ENCODE peak calls at places on chromosomes 6 and 20, in six cellular contexts. E is neuronal stem cell, S is H1, F is GM23338, L is HCT116, A is K562. B is an unnamed sample.

GRCh38 chr6:143405381-143406154 is 44.9 kb downstream of the ADAT2 start:
- DNase-seq in F (no peak), A (no peak), E (no peak), L (no peak), S (no peak), B (peak)

GRCh38 chr6:125191916-125192609 is 38.5 kb downstream of the TPD52L1 start:
- DNase-seq in F (peak), A (peak), E (peak), L (peak), S (peak), B (peak)

GRCh38 chr20:2984956-2985661 is 58.3 kb upstream of the GNRH2 start:
- DNase-seq in A (no peak), F (no peak), L (no peak), E (no peak), S (no peak), B (peak)

GRCh38 chr6:90203672-90204071 is 93.0 kb downstream of the BACH2 start:
- DNase-seq in E (no peak), F (no peak), S (no peak), A (no peak), L (no peak), B (no peak)

GRCh38 chr6:158686311-158686710 is 36.5 kb downstream of the SYTL3 start:
- DNase-seq in F (peak), A (no peak), S (no peak), L (no peak), E (no peak), B (no peak)

GRCh38 chr20:22762576-22763256 is 178.3 kb upstream of the FOXA2 start:
- DNase-seq in L (no peak), A (no peak), F (no peak), S (no peak), E (no peak), B (no peak)

GRCh38 chr6:139386404-139386803 is 12.0 kb upstream of the CITED2 start:
- DNase-seq in S (no peak), A (no peak), E (no peak), L (no peak), F (no peak), B (no peak)

GRCh38 chr6:140824595-140824994 is 1308.1 kb upstream of the GJE1 start:
- DNase-seq in F (no peak), E (no peak), S (no peak), L (no peak), A (no peak), B (no peak)

GRCh38 chr6:170277893-170278742 is 12.8 kb downstream of the DLL1 start:
- DNase-seq in S (no peak), E (no peak), A (no peak), L (no peak), F (peak), B (no peak)

GRCh38 chr20:10696650-10697049 is 22.9 kb upstream of the JAG1 start:
- DNase-seq in L (no peak), F (peak), E (no peak), A (peak), S (peak), B (no peak)

GRCh38 chr6:34964564-34964963 is 75.5 kb downstream of the ANKS1A start:
- DNase-seq in E (no peak), F (no peak), A (no peak), L (no peak), S (no peak), B (peak)

GRCh38 chr6:113591896-113592827 is 265.0 kb upstream of the MARCKS start:
- DNase-seq in S (no peak), F (peak), E (no peak), A (no peak), L (no peak), B (peak)

GRCh38 chr6:139931746-139932145 is 557.3 kb upstream of the CITED2 start:
- DNase-seq in A (no peak), L (no peak), F (no peak), S (no peak), E (no peak), B (no peak)

GRCh38 chr20:2293486-2293885 is 2.3 kb upstream of the TGM3 start:
- DNase-seq in A (no peak), L (no peak), F (no peak), S (no peak), E (no peak), B (no peak)

GRCh38 chr6:113971786-113972185 is 838 bp upstream of the HDAC2 start:
- DNase-seq in A (no peak), L (no peak), F (no peak), S (no peak), E (no peak), B (no peak)

GRCh38 chr6:36692220-36692619 is 5.4 kb upstream of the RAB44 start:
- DNase-seq in L (no peak), S (no peak), A (no peak), F (no peak), E (no peak), B (no peak)

GRCh38 chr6:85669735-85670194 is 27.1 kb upstream of the SYNCRIP start:
- DNase-seq in A (no peak), F (peak), E (no peak), L (no peak), S (no peak), B (peak)

GRCh38 chr6:55704421-55704820 is 125.4 kb upstream of the HMGCLL1 start:
- DNase-seq in S (no peak), A (no peak), E (no peak), L (no peak), F (no peak), B (peak)

GRCh38 chr6:142301421-142302391 is at the start of gene ADGRG6:
- DNase-seq in L (peak), E (peak), F (peak), A (peak), S (no peak), B (peak)

GRCh38 chr20:18056174-18057105 is 1.3 kb downstream of the OVOL2 start:
- DNase-seq in A (no peak), S (no peak), L (no peak), F (peak), E (no peak), B (peak)

GRCh38 chr6:166494757-166495486 is 91.6 kb downstream of the RAMACL start:
- DNase-seq in A (peak), F (no peak), S (no peak), E (peak), L (no peak), B (no peak)

GRCh38 chr6:40274058-40274457 is 313.1 kb downstream of the LRFN2 start:
- DNase-seq in F (no peak), L (no peak), E (no peak), S (no peak), A (no peak), B (no peak)

GRCh38 chr20:39670987-39671386 is 708.8 kb downstream of the DHX35 start:
- DNase-seq in L (no peak), E (no peak), A (no peak), S (no peak), F (no peak), B (no peak)

GRCh38 chr6:52420668-52421358 is 671 bp downstream of the EFHC1 start:
- DNase-seq in S (no peak), E (peak), L (no peak), A (peak), F (peak), B (peak)

GRCh38 chr6:147207851-147208754 is 3.9 kb downstream of the STXBP5 start:
- DNase-seq in L (no peak), E (no peak), F (no peak), A (no peak), S (no peak), B (no peak)

GRCh38 chr6:80725156-80725930 is 618.9 kb downstream of the BCKDHB start:
- DNase-seq in F (no peak), L (no peak), E (no peak), A (no peak), S (no peak), B (peak)

GRCh38 chr6:144317736-144318135 is 32.6 kb downstream of the UTRN start:
- DNase-seq in L (no peak), S (no peak), E (no peak), F (no peak), A (no peak), B (no peak)

GRCh38 chr6:100304575-100304974 is 160.1 kb downstream of the SIM1 start:
- DNase-seq in A (no peak), E (no peak), L (no peak), S (no peak), F (no peak), B (no peak)

GRCh38 chr6:30618270-30618787 is 689 bp downstream of the MRPS18B start:
- DNase-seq in S (no peak), L (no peak), A (peak), E (no peak), F (no peak), B (no peak)

GRCh38 chr6:109961666-109962065 is 16.4 kb upstream of the GPR6 start:
- DNase-seq in S (no peak), L (peak), E (no peak), F (no peak), A (no peak), B (peak)

GRCh38 chr6:167706313-167707109 is 120.2 kb upstream of the AFDN start:
- DNase-seq in F (no peak), L (no peak), E (no peak), S (no peak), A (no peak), B (no peak)

GRCh38 chr6:106626485-106626884 is 2.8 kb downstream of the RTN4IP1 start:
- DNase-seq in F (no peak), E (no peak), L (no peak), S (no peak), A (no peak), B (no peak)

GRCh38 chr6:130827247-130828149 is at the start of gene SMLR1:
- DNase-seq in L (no peak), A (no peak), E (no peak), S (no peak), F (no peak), B (no peak)

GRCh38 chr6:56002336-56002735 is 126.9 kb upstream of the BMP5 start:
- DNase-seq in L (no peak), F (no peak), S (no peak), E (no peak), A (no peak), B (peak)

GRCh38 chr6:164578616-164579015 is 730.8 kb downstream of the C6orf118 start:
- DNase-seq in L (no peak), E (no peak), F (no peak), S (no peak), A (no peak), B (no peak)

GRCh38 chr6:134810402-134810801 is 139.5 kb downstream of the ALDH8A1 start:
- DNase-seq in A (no peak), F (no peak), S (no peak), E (no peak), L (no peak), B (no peak)

DNA sequence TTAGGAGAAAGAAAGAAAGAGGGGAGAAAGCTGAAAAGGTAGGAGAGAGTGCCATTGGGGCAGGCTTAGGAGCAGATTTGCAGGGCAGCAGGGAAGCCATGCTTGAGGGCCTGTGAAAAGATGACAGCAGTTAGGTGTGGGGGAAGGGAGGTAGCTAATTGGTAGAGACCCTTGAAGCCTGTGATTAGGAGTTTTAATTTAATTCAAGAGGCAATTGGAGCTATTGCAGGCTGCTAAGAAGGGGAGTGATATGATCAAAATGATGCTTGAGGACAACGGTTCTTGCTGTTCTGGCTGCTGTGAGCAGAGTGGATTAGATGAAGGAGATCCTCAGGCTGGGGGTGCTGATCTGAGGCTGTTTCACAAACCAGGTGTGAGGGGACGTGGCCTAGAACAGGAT is 24.5 kb upstream of the SEC63 start:
- DNase-seq in L (no peak), F (no peak), S (no peak), E (no peak), A (no peak), B (no peak)
- H2AFZ ChIP-seq in L (no peak), F (peak), S (peak), E (peak), A (peak), B (no peak)

DNA sequence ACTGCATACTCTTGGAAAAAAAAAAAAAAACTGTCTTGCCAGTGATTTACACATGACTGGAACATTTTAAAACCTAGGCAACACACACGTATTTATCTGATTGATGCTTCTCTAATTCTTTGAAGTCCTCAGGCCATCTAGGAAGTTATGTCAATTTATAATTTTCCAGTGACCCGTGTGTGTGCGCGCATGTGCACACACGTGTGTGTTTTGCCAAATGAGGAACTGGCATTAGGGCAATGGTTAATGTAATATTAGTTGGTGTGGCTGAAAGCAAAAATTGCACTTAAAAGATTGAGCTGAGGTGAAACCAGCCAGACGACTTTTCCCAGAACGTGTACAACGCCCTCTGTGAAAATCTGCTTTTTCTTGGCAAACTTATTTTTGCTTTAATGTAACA is 315.2 kb downstream of the TFAP2A start:
- DNase-seq in L (no peak), E (no peak), S (no peak), F (no peak), A (no peak), B (no peak)
- H3K4me3 ChIP-seq in L (no peak), E (no peak), S (no peak), F (no peak), A (no peak), B (no peak)

GRCh38 chr20:25014816-25015215 is 22.3 kb upstream of the APMAP start:
- DNase-seq in F (no peak), L (no peak), S (no peak), E (no peak), A (no peak), B (no peak)

GRCh38 chr20:25011261-25011660 is 18.7 kb upstream of the APMAP start:
- DNase-seq in E (no peak), L (no peak), S (no peak), A (no peak), F (no peak), B (no peak)

GRCh38 chr20:25011831-25012241 is 19.3 kb upstream of the APMAP start:
- DNase-seq in F (no peak), S (no peak), L (no peak), A (no peak), E (no peak), B (no peak)

GRCh38 chr20:25013478-25014380 is 21.2 kb upstream of the APMAP start:
- DNase-seq in L (no peak), A (no peak), F (no peak), E (no peak), S (no peak), B (no peak)

DNA sequence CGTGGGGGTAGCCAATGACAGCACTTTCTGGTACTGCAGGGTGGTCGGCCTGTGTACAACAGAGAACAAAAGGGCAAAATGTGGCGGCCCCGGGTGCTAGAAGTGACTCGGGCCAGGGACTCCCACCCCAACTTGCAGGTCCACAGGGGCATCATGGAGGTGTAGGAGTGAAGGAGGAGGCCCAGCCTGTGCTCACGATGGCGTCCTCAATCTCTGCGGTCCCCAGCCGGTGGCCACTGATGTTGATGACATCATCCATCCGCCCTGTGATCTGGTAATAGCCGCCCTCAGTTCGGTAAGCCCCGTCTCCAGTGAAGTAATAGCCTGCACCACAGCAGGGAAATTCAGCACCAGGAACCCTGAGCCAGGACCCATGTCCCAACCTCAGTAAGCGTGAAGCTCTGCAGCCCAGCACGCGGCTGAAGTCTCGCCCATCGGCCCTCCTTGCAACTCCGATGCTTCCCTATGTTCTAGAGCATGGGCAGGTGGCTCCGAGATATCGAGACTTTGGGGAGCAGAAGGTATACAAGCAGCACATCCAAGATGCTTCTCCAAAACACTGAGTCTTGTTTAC is 20.2 kb upstream of the APMAP start:
- DNase-seq in S (no peak), F (no peak), E (no peak), A (no peak), L (no peak), B (no peak)
- H2AFZ ChIP-seq in S (no peak), F (no peak), E (no peak), A (no peak), L (no peak), B (no peak)

GRCh38 chr6:10391299-10391630 is 23.6 kb downstream of the TFAP2A start:
- DNase-seq in F (no peak), A (no peak), L (no peak), E (peak), S (no peak), B (no peak)
- H3K4me3 ChIP-seq in F (peak), A (no peak), L (no peak), E (no peak), S (no peak), B (no peak)

GRCh38 chr20:34574426-34574825 is 15.9 kb downstream of the MAP1LC3A start:
- DNase-seq in E (no peak), S (no peak), L (no peak), A (no peak), F (no peak), B (no peak)

GRCh38 chr20:34573541-34573940 is 15.0 kb downstream of the MAP1LC3A start:
- DNase-seq in A (no peak), L (no peak), F (no peak), S (no peak), E (no peak), B (no peak)

GRCh38 chr20:34575756-34576155 is 17.2 kb downstream of the MAP1LC3A start:
- DNase-seq in L (no peak), E (no peak), A (no peak), S (no peak), F (no peak), B (no peak)

GRCh38 chr20:34574861-34575260 is 16.3 kb downstream of the MAP1LC3A start:
- DNase-seq in E (no peak), A (no peak), L (no peak), F (no peak), S (no peak), B (no peak)

GRCh38 chr20:34575271-34575670 is 16.8 kb downstream of the MAP1LC3A start:
- DNase-seq in S (no peak), E (no peak), F (no peak), L (no peak), A (no peak), B (no peak)
- H2AFZ ChIP-seq in S (no peak), E (no peak), F (no peak), L (no peak), A (no peak), B (no peak)

DNA sequence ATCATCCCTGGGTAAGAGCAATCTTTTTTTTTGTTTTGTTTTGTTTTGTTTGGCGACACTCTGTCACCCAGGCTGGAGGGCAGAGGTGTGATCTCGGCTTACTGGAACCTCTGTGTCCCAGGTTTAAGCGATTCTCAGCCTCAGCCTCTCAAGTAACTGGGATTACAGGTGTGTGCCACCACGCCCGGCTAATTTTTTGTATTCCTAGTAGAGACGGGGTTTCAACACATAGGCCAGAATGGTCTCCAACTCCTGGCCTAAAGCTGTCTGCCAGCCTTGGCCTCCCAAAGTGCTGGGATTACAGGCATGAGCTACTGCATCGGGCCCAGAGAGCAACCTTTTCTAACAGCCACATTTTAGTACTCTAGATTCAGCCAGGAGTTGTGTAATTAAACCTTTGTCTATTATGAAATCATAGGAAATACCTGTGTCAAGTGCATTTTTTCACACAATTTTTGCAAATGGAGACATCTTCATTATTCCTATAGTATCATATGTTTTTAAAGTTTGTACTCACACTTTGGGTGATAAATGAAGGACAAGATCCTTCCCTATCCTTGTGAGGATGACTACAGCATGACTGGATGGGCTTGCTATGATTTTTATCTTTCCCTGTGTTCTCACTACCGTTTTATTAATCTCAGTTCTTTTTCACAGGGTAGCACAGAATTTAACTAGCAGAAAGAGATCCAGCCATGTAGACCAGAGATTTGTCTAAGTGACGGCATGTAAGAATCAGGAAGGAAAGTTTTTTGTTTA is 82.6 kb downstream of the OR2B2 start:
- DNase-seq in A (no peak), L (no peak), S (no peak), E (no peak), F (no peak), B (no peak)
- H3K4me3 ChIP-seq in A (peak), L (peak), S (peak), E (no peak), F (peak), B (peak)

GRCh38 chr20:38585404-38586180 is 4.6 kb downstream of the ADIG start:
- DNase-seq in E (no peak), L (no peak), F (no peak), A (no peak), S (no peak), B (no peak)
- H2AFZ ChIP-seq in E (no peak), L (no peak), F (no peak), A (no peak), S (no peak), B (no peak)

GRCh38 chr20:9300080-9300479 is 214.3 kb upstream of the LAMP5 start:
- DNase-seq in E (no peak), A (no peak), F (no peak), L (no peak), S (no peak), B (no peak)

GRCh38 chr20:9293145-9293544 is 221.2 kb upstream of the LAMP5 start:
- DNase-seq in S (no peak), A (no peak), E (no peak), L (no peak), F (no peak), B (no peak)

GRCh38 chr20:9298906-9299305 is 215.5 kb upstream of the LAMP5 start:
- DNase-seq in F (no peak), A (no peak), S (no peak), L (no peak), E (no peak), B (no peak)

GRCh38 chr20:9290331-9290730 is 221.4 kb downstream of the PLCB4 start:
- DNase-seq in F (no peak), L (no peak), A (no peak), S (no peak), E (no peak), B (no peak)

DNA sequence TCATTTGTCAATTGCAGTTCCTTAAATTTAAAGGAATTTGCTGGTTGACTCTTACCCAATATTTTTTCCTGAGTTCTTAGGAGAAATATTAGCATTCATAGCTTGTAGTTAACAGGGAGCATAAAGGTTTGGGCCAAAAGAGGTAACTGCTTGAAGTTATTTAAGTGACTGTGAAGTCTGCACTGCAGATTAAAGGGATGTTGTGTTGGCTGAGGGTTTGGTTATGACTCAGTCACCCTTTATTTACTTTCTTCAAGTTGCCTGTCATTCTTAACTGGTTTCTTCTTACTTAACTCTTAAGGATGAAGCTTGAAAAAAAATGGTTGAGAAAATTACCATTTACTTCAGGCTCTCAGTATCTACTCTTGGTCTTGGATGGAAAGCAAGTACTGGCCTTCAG is 220.3 kb upstream of the LAMP5 start:
- DNase-seq in S (no peak), L (no peak), F (no peak), A (no peak), E (no peak), B (peak)
- H3K4me3 ChIP-seq in S (no peak), L (no peak), F (no peak), A (no peak), E (no peak), B (no peak)

B was measured in fibroblast of lung.